ENCODE peak calls at places on chromosomes 13 and 19, in seven cellular contexts. V is H9; A is C1 segment of cervical spinal cord; F is lung microvascular endothelial cell; L is GM06990; U is heart right ventricle; N is activated CD4-positive, alpha-beta T cell treated with anti-CD3 and anti-CD28 coated beads, Interleukin-2, amount 10 ng/mL, durations not matched to agents 24 days and 14 days. Q is an unnamed sample.
A peak's percentile ranks its signal among the peaks of the same experiment; 100 is the strongest.

GRCh38 chr19:11451942-11452813 is 16.7 kb downstream of the PRKCSH start:
- DNase-seq in V (peak; percentile 30), A (no peak), F (no peak), L (no peak), U (no peak), N (no peak), Q (peak; percentile 45)

GRCh38 chr13:44976949-44977583 is 12.2 kb downstream of the NUFIP1 start:
- DNase-seq in V (no peak), A (no peak), F (no peak), L (no peak), U (no peak), N (no peak), Q (no peak)

GRCh38 chr19:50794074-50794777 is 4.0 kb downstream of the ACP4 start:
- DNase-seq in V (no peak), A (no peak), F (no peak), L (no peak), U (no peak), N (peak; percentile 66), Q (no peak)

GRCh38 chr13:23657056-23657455 is 86.8 kb downstream of the TNFRSF19 start:
- DNase-seq in V (no peak), A (no peak), F (no peak), L (no peak), U (no peak), N (no peak), Q (no peak)

GRCh38 chr19:44903216-44903601 is 2.4 kb upstream of the APOE start:
- DNase-seq in V (no peak), A (no peak), F (no peak), L (no peak), U (no peak), N (no peak), Q (no peak)

GRCh38 chr19:50371914-50372475 is 4.3 kb upstream of the NR1H2 start:
- DNase-seq in V (no peak), A (no peak), F (no peak), L (no peak), U (no peak), N (no peak), Q (no peak)

GRCh38 chr19:35557539-35558399 is 5.7 kb downstream of the ATP4A start:
- DNase-seq in V (peak; percentile 98), A (no peak), F (peak; percentile 42), L (peak; percentile 82), U (peak; percentile 35), N (peak; percentile 84), Q (peak; percentile 95)

GRCh38 chr19:13846533-13847032 is 30.4 kb upstream of the NANOS3 start:
- DNase-seq in V (peak; percentile 95), A (peak; percentile 70), F (peak; percentile 97), L (peak; percentile 93), U (peak; percentile 92), N (peak; percentile 99), Q (peak; percentile 64)

GRCh38 chr13:92513672-92514071 is 712.9 kb upstream of the GPC6 start:
- DNase-seq in V (no peak), A (no peak), F (no peak), L (no peak), U (no peak), N (no peak), Q (no peak)

GRCh38 chr13:22278336-22278929 is 607.6 kb downstream of the FGF9 start:
- DNase-seq in V (peak; percentile 49), A (peak; percentile 0), F (peak; percentile 0), L (peak; percentile 32), U (peak; percentile 55), N (peak; percentile 87), Q (peak; percentile 73)

GRCh38 chr19:709965-710714 is 1.4 kb downstream of the PALM start:
- DNase-seq in V (no peak), A (peak; percentile 51), F (no peak), L (no peak), U (peak; percentile 67), N (no peak), Q (peak; percentile 22)

GRCh38 chr13:100633461-100633860 is 41.1 kb downstream of the TMTC4 start:
- DNase-seq in V (no peak), A (no peak), F (peak; percentile 39), L (no peak), U (no peak), N (no peak), Q (no peak)

GRCh38 chr13:74134777-74135305 is 637 bp upstream of the KLF12 start:
- DNase-seq in V (no peak), A (no peak), F (no peak), L (no peak), U (peak; percentile 58), N (peak; percentile 88), Q (peak; percentile 72)

GRCh38 chr13:97068146-97068545 is 73.9 kb upstream of the OXGR1 start:
- DNase-seq in V (no peak), A (no peak), F (peak; percentile 17), L (no peak), U (no peak), N (no peak), Q (no peak)

GRCh38 chr19:27740396-27740795 is 1472.6 kb downstream of the UQCRFS1 start:
- DNase-seq in V (peak; percentile 3), A (no peak), F (no peak), L (no peak), U (no peak), N (no peak), Q (no peak)

GRCh38 chr19:48290341-48290922 is 20.6 kb downstream of the ZNF114 start:
- DNase-seq in V (peak; percentile 89), A (no peak), F (no peak), L (no peak), U (no peak), N (no peak), Q (peak; percentile 80)

GRCh38 chr19:46813570-46814358 is 25.4 kb upstream of the SLC1A5 start:
- DNase-seq in V (no peak), A (no peak), F (peak; percentile 80), L (no peak), U (peak; percentile 65), N (no peak), Q (no peak)

GRCh38 chr13:101450749-101451130 is 1.7 kb upstream of the ITGBL1 start:
- DNase-seq in V (no peak), A (no peak), F (no peak), L (no peak), U (no peak), N (no peak), Q (no peak)

GRCh38 chr13:97018029-97018819 is 23.9 kb upstream of the OXGR1 start:
- DNase-seq in V (peak; percentile 51), A (no peak), F (peak; percentile 67), L (no peak), U (peak; percentile 37), N (peak; percentile 79), Q (peak; percentile 67)

GRCh38 chr13:44346534-44346933 is 27.1 kb upstream of the SERP2 start:
- DNase-seq in V (no peak), A (no peak), F (no peak), L (no peak), U (no peak), N (no peak), Q (no peak)

GRCh38 chr13:79211377-79211776 is 194.7 kb downstream of the RBM26 start:
- DNase-seq in V (no peak), A (no peak), F (no peak), L (no peak), U (no peak), N (no peak), Q (no peak)

GRCh38 chr13:33017410-33017929 is 1.2 kb downstream of the KL start:
- DNase-seq in V (peak; percentile 49), A (no peak), F (peak; percentile 58), L (peak; percentile 52), U (peak; percentile 62), N (peak; percentile 84), Q (peak; percentile 54)

GRCh38 chr19:55391702-55392615 is 6.2 kb downstream of the RPL28 start:
- DNase-seq in V (no peak), A (no peak), F (no peak), L (no peak), U (no peak), N (no peak), Q (no peak)

GRCh38 chr13:26024558-26024957 is 27.3 kb downstream of the SHISA2 start:
- DNase-seq in V (no peak), A (no peak), F (no peak), L (no peak), U (no peak), N (no peak), Q (peak; percentile 49)

GRCh38 chr19:48735031-48735615 is 5.3 kb downstream of the RASIP1 start:
- DNase-seq in V (peak; percentile 86), A (no peak), F (no peak), L (no peak), U (no peak), N (no peak), Q (peak; percentile 89)

GRCh38 chr19:14300281-14300680 is 81.0 kb upstream of the ADGRE5 start:
- DNase-seq in V (peak; percentile 54), A (no peak), F (no peak), L (no peak), U (no peak), N (no peak), Q (no peak)

GRCh38 chr19:47305309-47305751 is 4.3 kb upstream of the C5AR1 start:
- DNase-seq in V (peak; percentile 78), A (no peak), F (peak; percentile 71), L (peak; percentile 52), U (peak; percentile 54), N (peak; percentile 85), Q (peak; percentile 74)

GRCh38 chr13:48772908-48773307 is 119.2 kb downstream of the CYSLTR2 start:
- DNase-seq in V (no peak), A (no peak), F (no peak), L (no peak), U (no peak), N (no peak), Q (no peak)

GRCh38 chr19:9309974-9310446 is 372 bp upstream of the ZNF699 start:
- DNase-seq in V (peak; percentile 95), A (no peak), F (peak; percentile 92), L (no peak), U (peak; percentile 95), N (no peak), Q (peak; percentile 98)

GRCh38 chr19:49637865-49638350 is 2.0 kb downstream of the RRAS start:
- DNase-seq in V (peak; percentile 86), A (no peak), F (peak; percentile 65), L (no peak), U (peak; percentile 92), N (peak; percentile 76), Q (peak; percentile 64)

GRCh38 chr13:75633285-75633684 is 2.8 kb upstream of the LMO7 start:
- DNase-seq in V (no peak), A (no peak), F (peak; percentile 17), L (no peak), U (no peak), N (no peak), Q (no peak)

GRCh38 chr19:9323557-9323918 is 441 bp upstream of the ZNF559 start:
- DNase-seq in V (peak; percentile 80), A (peak; percentile 65), F (peak; percentile 92), L (no peak), U (peak; percentile 83), N (no peak), Q (no peak)

GRCh38 chr19:44552324-44552723 is 22.8 kb upstream of the CEACAM20 start:
- DNase-seq in V (peak; percentile 91), A (no peak), F (peak; percentile 29), L (peak; percentile 12), U (no peak), N (peak; percentile 74), Q (peak; percentile 70)

GRCh38 chr13:73146705-73147104 is 87.9 kb downstream of the KLF5 start:
- DNase-seq in V (no peak), A (no peak), F (no peak), L (no peak), U (no peak), N (no peak), Q (no peak)

GRCh38 chr13:35518337-35518736 is 41.8 kb upstream of the MAB21L1 start:
- DNase-seq in V (no peak), A (no peak), F (no peak), L (no peak), U (no peak), N (no peak), Q (no peak)

GRCh38 chr19:5191091-5191490 is 149.5 kb downstream of the PTPRS start:
- DNase-seq in V (no peak), A (no peak), F (no peak), L (no peak), U (no peak), N (no peak), Q (no peak)

GRCh38 chr13:113854238-113855011 is 9.5 kb downstream of the GAS6 start:
- DNase-seq in V (peak; percentile 29), A (peak; percentile 33), F (peak; percentile 32), L (no peak), U (peak; percentile 61), N (no peak), Q (no peak)

GRCh38 chr19:34220472-34221063 is 33.8 kb upstream of the GARRE1 start:
- DNase-seq in V (peak; percentile 41), A (no peak), F (peak; percentile 80), L (no peak), U (peak; percentile 68), N (peak; percentile 88), Q (peak; percentile 65)

Q was measured in neural progenitor cell.